ENCODE peak calls at places on chromosomes 1 and 21, in six cellular contexts. G is HepG2, S is K562, Q is IMR-90, E is HEK293T, O is A549. L is an unnamed sample.
A peak's percentile ranks its signal among the peaks of the same experiment; 100 is the strongest.

GRCh38 chr21:23534833-23535232 is 2072.4 kb downstream of the MRPL39 start:
- DNase-seq in G (no peak), Q (no peak), S (no peak), O (no peak), E (no peak), L (no peak)

GRCh38 chr21:21324297-21324696 is 326.1 kb downstream of the NCAM2 start:
- DNase-seq in G (no peak), E (no peak), S (no peak), Q (no peak), O (no peak), L (no peak)

GRCh38 chr1:243848165-243849088 is 1.6 kb downstream of the AKT3 start:
- DNase-seq in Q (no peak), E (no peak), O (no peak), G (no peak), S (no peak), L (no peak)

GRCh38 chr1:31069392-31069791 is 3.9 kb upstream of the PUM1 start:
- DNase-seq in Q (no peak), E (no peak), O (no peak), G (no peak), S (no peak), L (no peak)

GRCh38 chr1:27491748-27492700 is 2.1 kb upstream of the WASF2 start:
- DNase-seq in Q (no peak), E (no peak), O (peak; percentile 12), G (no peak), S (no peak), L (no peak)

GRCh38 chr1:169495050-169495740 is 9.5 kb upstream of the SLC19A2 start:
- DNase-seq in E (no peak), S (no peak), O (no peak), G (no peak), Q (no peak), L (no peak)

GRCh38 chr1:214808845-214809460 is 206.0 kb downstream of the CENPF start:
- DNase-seq in E (no peak), O (peak; percentile 14), S (peak; percentile 12), G (peak; percentile 22), Q (peak; percentile 62), L (no peak)

GRCh38 chr1:163747261-163747660 is 425.5 kb downstream of the NUF2 start:
- DNase-seq in S (no peak), G (no peak), E (no peak), Q (no peak), O (no peak), L (no peak)

GRCh38 chr1:230087034-230087721 is 20.1 kb downstream of the GALNT2 start:
- DNase-seq in G (no peak), E (no peak), S (no peak), Q (no peak), O (no peak), L (no peak)

GRCh38 chr1:155504207-155504606 is 58.4 kb downstream of the ASH1L start:
- DNase-seq in S (peak; percentile 19), G (peak; percentile 32), O (peak; percentile 55), Q (peak; percentile 42), E (peak; percentile 15), L (no peak)

GRCh38 chr21:15195104-15195503 is 130.3 kb upstream of the NRIP1 start:
- DNase-seq in G (no peak), O (no peak), E (no peak), S (no peak), Q (no peak), L (no peak)

GRCh38 chr21:20720623-20721022 is 277.6 kb upstream of the NCAM2 start:
- DNase-seq in E (no peak), G (no peak), S (no peak), Q (no peak), O (no peak), L (no peak)

GRCh38 chr21:32257952-32258785 is 20.7 kb downstream of the MIS18A start:
- DNase-seq in Q (peak; percentile 85), S (peak; percentile 84), O (peak; percentile 70), E (peak; percentile 84), G (peak; percentile 73), L (no peak)

GRCh38 chr1:181144238-181144637 is 55.7 kb downstream of the IER5 start:
- DNase-seq in S (no peak), Q (no peak), O (no peak), G (no peak), E (no peak), L (no peak)

GRCh38 chr1:94540440-94541174 is 952 bp downstream of the F3 start:
- DNase-seq in Q (no peak), E (no peak), O (no peak), G (no peak), S (no peak), L (no peak)

GRCh38 chr1:87888456-87888855 is 559.8 kb downstream of the LMO4 start:
- DNase-seq in E (no peak), Q (no peak), G (no peak), O (peak; percentile 79), S (no peak), L (no peak)

GRCh38 chr1:58465825-58466617 is 80.5 kb downstream of the OMA1 start:
- DNase-seq in G (no peak), E (no peak), S (no peak), Q (no peak), O (no peak), L (no peak)

DNA sequence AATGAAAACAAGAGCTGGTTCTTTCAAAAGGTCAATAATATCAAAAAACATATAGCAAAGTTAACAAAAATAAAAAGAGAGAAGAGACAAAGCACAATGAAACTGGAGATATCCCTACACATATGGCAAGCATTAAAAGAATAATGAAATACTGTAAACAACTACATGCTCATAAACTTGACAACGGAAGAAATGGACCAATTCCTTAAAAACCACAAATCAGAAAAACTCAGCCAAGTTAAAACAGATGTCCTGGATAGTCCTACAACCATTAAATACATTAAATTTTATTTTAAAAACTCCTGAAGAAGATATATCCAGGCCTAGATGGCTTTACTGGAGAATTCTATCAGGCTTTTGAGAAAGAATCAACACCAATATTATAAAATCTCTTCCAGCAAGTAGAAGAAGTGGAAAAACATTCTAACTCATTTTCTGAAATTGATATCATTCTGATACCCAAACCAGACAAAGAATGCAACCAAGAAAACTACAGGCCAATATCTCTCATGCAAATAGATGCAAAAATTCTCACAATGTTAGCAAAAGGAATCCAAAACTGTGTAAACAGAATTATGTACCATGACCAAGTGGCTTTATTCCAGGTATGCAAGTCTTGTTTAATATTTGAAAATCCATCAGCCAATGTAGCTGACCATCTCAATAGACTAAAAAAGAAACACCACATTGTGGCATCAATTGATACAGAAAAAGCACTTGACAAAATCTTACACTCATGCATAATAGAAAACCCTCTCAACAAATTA is 56.1 kb upstream of the LRRC7 start:
- DNase-seq in E (no peak), S (no peak), Q (no peak), G (no peak), O (no peak), L (no peak)
- TF ChIP-seq BHLHE40 in E (no peak), S (no peak), Q (no peak), G (no peak), O (no peak), L (no peak)

GRCh38 chr1:22600071-22600816 is 36.2 kb upstream of the C1QA start:
- DNase-seq in G (no peak), E (no peak), O (peak; percentile 13), Q (no peak), S (no peak), L (no peak)
- TF ChIP-seq BHLHE40 in G (no peak), E (no peak), O (no peak), Q (no peak), S (no peak), L (no peak)

GRCh38 chr1:55250399-55251075 is 35.4 kb upstream of the USP24 start:
- DNase-seq in O (no peak), S (no peak), Q (no peak), E (no peak), G (no peak), L (no peak)
- TF ChIP-seq BHLHE40 in O (no peak), S (no peak), Q (no peak), E (no peak), G (no peak), L (no peak)

GRCh38 chr1:24074817-24075725 is 36.9 kb downstream of the MYOM3 start:
- DNase-seq in S (no peak), Q (no peak), E (no peak), O (no peak), G (no peak), L (no peak)
- TF ChIP-seq BHLHE40 in S (no peak), Q (no peak), E (no peak), O (no peak), G (no peak), L (no peak)